ENCODE peak calls at places on chromosome X, in ten cellular contexts. One of them, this sample, is unnamed.

GRCh38 chrX:154436597-154437397 is at the start of gene GDI1:
- DNase-seq in fibroblast of pulmonary artery: peak
- DNase-seq in HuH-7.5: peak
- DNase-seq in NAMALWA: peak
- DNase-seq in cerebellum: peak
- DNase-seq in astrocyte: peak
- DNase-seq in NCI-H1092 treated with DMSO at 0.1 percent for 48 hours: peak
- DNase-seq in CD4-positive, CD25-positive, alpha-beta regulatory T cell: peak
- DNase-seq in T-helper 1 cell: peak
- DNase-seq in activated CD4-positive, alpha-beta T cell treated with anti-CD3 and anti-CD28 coated beads for 36 hours: peak
- DNase-seq in this sample: peak

GRCh38 chrX:38879631-38880220 is 78.5 kb downstream of the MID1IP1 start:
- DNase-seq in CD4-positive, CD25-positive, alpha-beta regulatory T cell: peak
- DNase-seq in fibroblast of pulmonary artery: no peak
- DNase-seq in HuH-7.5: no peak
- DNase-seq in cerebellum: no peak
- DNase-seq in T-helper 1 cell: no peak
- DNase-seq in astrocyte: no peak
- DNase-seq in activated CD4-positive, alpha-beta T cell treated with anti-CD3 and anti-CD28 coated beads for 36 hours: no peak
- DNase-seq in NAMALWA: peak
- DNase-seq in NCI-H1092 treated with DMSO at 0.1 percent for 48 hours: peak
- DNase-seq in this sample: peak

GRCh38 chrX:9355739-9356138 is 109.1 kb upstream of the TBL1X start:
- DNase-seq in NCI-H1092 treated with DMSO at 0.1 percent for 48 hours: no peak
- DNase-seq in fibroblast of pulmonary artery: no peak
- DNase-seq in NAMALWA: no peak
- DNase-seq in activated CD4-positive, alpha-beta T cell treated with anti-CD3 and anti-CD28 coated beads for 36 hours: no peak
- DNase-seq in CD4-positive, CD25-positive, alpha-beta regulatory T cell: peak
- DNase-seq in HuH-7.5: no peak
- DNase-seq in astrocyte: no peak
- DNase-seq in T-helper 1 cell: no peak
- DNase-seq in cerebellum: no peak
- DNase-seq in this sample: no peak

GRCh38 chrX:69123481-69123880 is 41.8 kb downstream of the PJA1 start:
- DNase-seq in HuH-7.5: no peak
- DNase-seq in activated CD4-positive, alpha-beta T cell treated with anti-CD3 and anti-CD28 coated beads for 36 hours: no peak
- DNase-seq in NCI-H1092 treated with DMSO at 0.1 percent for 48 hours: no peak
- DNase-seq in CD4-positive, CD25-positive, alpha-beta regulatory T cell: no peak
- DNase-seq in cerebellum: no peak
- DNase-seq in fibroblast of pulmonary artery: no peak
- DNase-seq in T-helper 1 cell: no peak
- DNase-seq in astrocyte: no peak
- DNase-seq in NAMALWA: no peak
- DNase-seq in this sample: no peak

GRCh38 chrX:18353931-18354368 is 538 bp downstream of the SCML2 start:
- DNase-seq in HuH-7.5: no peak
- DNase-seq in T-helper 1 cell: no peak
- DNase-seq in astrocyte: no peak
- DNase-seq in activated CD4-positive, alpha-beta T cell treated with anti-CD3 and anti-CD28 coated beads for 36 hours: peak
- DNase-seq in CD4-positive, CD25-positive, alpha-beta regulatory T cell: peak
- DNase-seq in fibroblast of pulmonary artery: no peak
- DNase-seq in NCI-H1092 treated with DMSO at 0.1 percent for 48 hours: peak
- DNase-seq in cerebellum: peak
- DNase-seq in NAMALWA: peak
- DNase-seq in this sample: peak

GRCh38 chrX:40663078-40663740 is 15.8 kb upstream of the CXorf38 start:
- DNase-seq in CD4-positive, CD25-positive, alpha-beta regulatory T cell: no peak
- DNase-seq in cerebellum: no peak
- DNase-seq in HuH-7.5: no peak
- DNase-seq in NCI-H1092 treated with DMSO at 0.1 percent for 48 hours: no peak
- DNase-seq in astrocyte: no peak
- DNase-seq in NAMALWA: no peak
- DNase-seq in T-helper 1 cell: no peak
- DNase-seq in activated CD4-positive, alpha-beta T cell treated with anti-CD3 and anti-CD28 coated beads for 36 hours: no peak
- DNase-seq in fibroblast of pulmonary artery: no peak
- DNase-seq in this sample: no peak

GRCh38 chrX:2540426-2540942 is 39.7 kb upstream of the DHRSX start:
- DNase-seq in astrocyte: no peak
- DNase-seq in HuH-7.5: no peak
- DNase-seq in NCI-H1092 treated with DMSO at 0.1 percent for 48 hours: no peak
- DNase-seq in fibroblast of pulmonary artery: no peak
- DNase-seq in activated CD4-positive, alpha-beta T cell treated with anti-CD3 and anti-CD28 coated beads for 36 hours: no peak
- DNase-seq in cerebellum: no peak
- DNase-seq in T-helper 1 cell: no peak
- DNase-seq in NAMALWA: no peak
- DNase-seq in CD4-positive, CD25-positive, alpha-beta regulatory T cell: no peak
- DNase-seq in this sample: no peak

GRCh38 chrX:102765217-102765616 is 44.7 kb downstream of the GPRASP3 start:
- DNase-seq in astrocyte: peak
- DNase-seq in T-helper 1 cell: no peak
- DNase-seq in fibroblast of pulmonary artery: peak
- DNase-seq in HuH-7.5: no peak
- DNase-seq in activated CD4-positive, alpha-beta T cell treated with anti-CD3 and anti-CD28 coated beads for 36 hours: no peak
- DNase-seq in NCI-H1092 treated with DMSO at 0.1 percent for 48 hours: no peak
- DNase-seq in cerebellum: no peak
- DNase-seq in NAMALWA: no peak
- DNase-seq in CD4-positive, CD25-positive, alpha-beta regulatory T cell: no peak
- DNase-seq in this sample: no peak